ENCODE peak calls at places on chromosomes 12 and 14, in four cellular contexts. One of them, this sample, is unnamed.

GRCh38 chr12:65536876-65537661 is 258.6 kb downstream of the MSRB3 start:
- DNase-seq in mucosa of descending colon: no peak
- DNase-seq in HCT116: peak; percentile 100
- DNase-seq in neural progenitor cell: no peak
- DNase-seq in this sample: no peak

GRCh38 chr14:97010491-97011160 is 213.4 kb downstream of the VRK1 start:
- DNase-seq in mucosa of descending colon: no peak
- DNase-seq in HCT116: no peak
- DNase-seq in neural progenitor cell: no peak
- DNase-seq in this sample: no peak

GRCh38 chr14:64509036-64509435 is 4.5 kb downstream of the ZBTB1 start:
- DNase-seq in mucosa of descending colon: no peak
- DNase-seq in HCT116: no peak
- DNase-seq in neural progenitor cell: peak; percentile 23
- DNase-seq in this sample: no peak

GRCh38 chr14:36866867-36867266 is 205.2 kb downstream of the PAX9 start:
- DNase-seq in mucosa of descending colon: no peak
- DNase-seq in HCT116: no peak
- DNase-seq in neural progenitor cell: no peak
- DNase-seq in this sample: peak; percentile 3

GRCh38 chr14:65927871-65928270 is 515.3 kb downstream of the FUT8 start:
- DNase-seq in mucosa of descending colon: peak; percentile 71
- DNase-seq in HCT116: no peak
- DNase-seq in neural progenitor cell: peak; percentile 34
- DNase-seq in this sample: no peak

GRCh38 chr14:65095633-65096205 is 6.6 kb downstream of the MAX start:
- DNase-seq in mucosa of descending colon: no peak
- DNase-seq in HCT116: no peak
- DNase-seq in neural progenitor cell: no peak
- DNase-seq in this sample: no peak

GRCh38 chr12:121005346-121005815 is 10.9 kb downstream of the C12orf43 start:
- DNase-seq in mucosa of descending colon: peak; percentile 60
- DNase-seq in HCT116: peak; percentile 46
- DNase-seq in neural progenitor cell: peak; percentile 77
- DNase-seq in this sample: peak; percentile 46

GRCh38 chr14:55921516-55921915 is 196.7 kb upstream of the PELI2 start:
- DNase-seq in mucosa of descending colon: no peak
- DNase-seq in HCT116: no peak
- DNase-seq in neural progenitor cell: no peak
- DNase-seq in this sample: no peak

GRCh38 chr12:132560831-132561783 is 49.3 kb downstream of the LRCOL1 start:
- DNase-seq in mucosa of descending colon: peak; percentile 81
- DNase-seq in HCT116: peak; percentile 75
- DNase-seq in neural progenitor cell: peak; percentile 90
- DNase-seq in this sample: peak; percentile 72

GRCh38 chr14:64562432-64562831 is 12.7 kb downstream of the PPP1R36 start:
- DNase-seq in mucosa of descending colon: no peak
- DNase-seq in HCT116: no peak
- DNase-seq in neural progenitor cell: no peak
- DNase-seq in this sample: no peak

GRCh38 chr12:75334384-75335030 is at the start of gene GLIPR1L1:
- DNase-seq in mucosa of descending colon: peak; percentile 62
- DNase-seq in HCT116: peak; percentile 92
- DNase-seq in neural progenitor cell: peak; percentile 95
- DNase-seq in this sample: peak; percentile 64

GRCh38 chr12:25482637-25483036 is 70.4 kb downstream of the LMNTD1 start:
- DNase-seq in mucosa of descending colon: no peak
- DNase-seq in HCT116: no peak
- DNase-seq in neural progenitor cell: no peak
- DNase-seq in this sample: no peak

GRCh38 chr12:50637870-50638481 is 125.9 kb upstream of the ATF1 start:
- DNase-seq in mucosa of descending colon: no peak
- DNase-seq in HCT116: no peak
- DNase-seq in neural progenitor cell: peak; percentile 66
- DNase-seq in this sample: peak; percentile 22

GRCh38 chr12:57224973-57225679 is 4.4 kb upstream of the SHMT2 start:
- DNase-seq in mucosa of descending colon: no peak
- DNase-seq in HCT116: no peak
- DNase-seq in neural progenitor cell: peak; percentile 81
- DNase-seq in this sample: peak; percentile 70

GRCh38 chr14:73368621-73369020 is 89.7 kb downstream of the NUMB start:
- DNase-seq in mucosa of descending colon: no peak
- DNase-seq in HCT116: no peak
- DNase-seq in neural progenitor cell: no peak
- DNase-seq in this sample: no peak

GRCh38 chr12:88413561-88414095 is 166.6 kb downstream of the KITLG start:
- DNase-seq in mucosa of descending colon: no peak
- DNase-seq in HCT116: no peak
- DNase-seq in neural progenitor cell: no peak
- DNase-seq in this sample: no peak

DNA sequence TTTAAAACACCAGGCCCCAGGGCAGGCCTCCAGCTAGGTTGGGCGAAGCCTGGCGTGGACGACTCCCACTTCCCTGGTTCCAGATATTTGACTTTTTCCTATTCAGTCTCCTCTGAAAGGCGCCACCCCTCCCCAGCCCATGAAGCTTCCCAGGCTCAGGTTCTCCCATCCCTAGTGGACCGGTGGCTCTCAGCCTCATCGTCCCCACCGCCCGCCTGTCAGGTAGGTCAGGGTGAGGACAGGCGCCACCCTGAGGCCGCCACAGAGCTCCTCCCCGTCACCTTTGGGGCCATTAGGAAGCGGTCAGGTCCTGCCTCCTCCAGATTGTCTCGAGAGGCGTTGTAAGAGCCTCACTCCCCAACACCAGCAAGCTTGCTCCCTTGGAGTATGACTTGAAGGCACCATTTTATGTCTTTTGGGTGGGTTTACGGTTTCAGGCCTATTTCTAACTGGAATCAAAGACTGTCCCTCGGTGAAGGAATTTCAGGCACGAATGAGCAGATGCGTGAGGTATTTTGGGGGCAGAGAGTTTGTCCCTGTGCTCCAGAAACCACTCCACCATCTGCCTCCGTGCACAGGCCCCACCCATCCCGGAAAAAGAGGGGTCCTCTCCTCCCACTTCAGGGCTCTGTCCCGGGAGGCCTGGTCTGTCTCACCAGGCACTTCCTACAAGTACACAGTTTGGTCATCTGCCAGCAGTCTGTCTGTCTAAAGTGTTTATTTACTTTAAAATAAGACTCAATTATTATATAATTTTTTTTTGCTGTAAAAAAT is 55.6 kb downstream of the TSPAN9 start:
- DNase-seq in mucosa of descending colon: no peak
- DNase-seq in HCT116: no peak
- DNase-seq in neural progenitor cell: no peak
- DNase-seq in this sample: no peak
- TF ChIP-seq CTCF in mucosa of descending colon: no peak
- TF ChIP-seq CTCF in HCT116: no peak
- TF ChIP-seq CTCF in neural progenitor cell: peak; percentile 13
- TF ChIP-seq CTCF in this sample: no peak

GRCh38 chr12:29517265-29517664 is 19.8 kb upstream of the OVCH1 start:
- DNase-seq in mucosa of descending colon: no peak
- DNase-seq in HCT116: no peak
- DNase-seq in neural progenitor cell: no peak
- DNase-seq in this sample: no peak

GRCh38 chr12:29521951-29522350 is 24.5 kb upstream of the OVCH1 start:
- DNase-seq in mucosa of descending colon: no peak
- DNase-seq in HCT116: no peak
- DNase-seq in neural progenitor cell: no peak
- DNase-seq in this sample: no peak

GRCh38 chr12:29519585-29520182 is 22.2 kb upstream of the OVCH1 start:
- DNase-seq in mucosa of descending colon: no peak
- DNase-seq in HCT116: peak; percentile 29
- DNase-seq in neural progenitor cell: peak; percentile 44
- DNase-seq in this sample: no peak

GRCh38 chr12:29518407-29518806 is 20.9 kb upstream of the OVCH1 start:
- DNase-seq in mucosa of descending colon: no peak
- DNase-seq in HCT116: no peak
- DNase-seq in neural progenitor cell: no peak
- DNase-seq in this sample: no peak

GRCh38 chr12:29516431-29516875 is 19.0 kb upstream of the OVCH1 start:
- DNase-seq in mucosa of descending colon: no peak
- DNase-seq in HCT116: no peak
- DNase-seq in neural progenitor cell: no peak
- DNase-seq in this sample: no peak
- H3K36me3 ChIP-seq in mucosa of descending colon: no peaks in the 10 kb centered on the region
- H3K36me3 ChIP-seq in HCT116: no peaks in the 10 kb centered on the region
- H3K36me3 ChIP-seq in neural progenitor cell: peaks cover 4% of the 10 kb centered on the region
- H3K36me3 ChIP-seq in this sample: no peaks in the 10 kb centered on the region

DNA sequence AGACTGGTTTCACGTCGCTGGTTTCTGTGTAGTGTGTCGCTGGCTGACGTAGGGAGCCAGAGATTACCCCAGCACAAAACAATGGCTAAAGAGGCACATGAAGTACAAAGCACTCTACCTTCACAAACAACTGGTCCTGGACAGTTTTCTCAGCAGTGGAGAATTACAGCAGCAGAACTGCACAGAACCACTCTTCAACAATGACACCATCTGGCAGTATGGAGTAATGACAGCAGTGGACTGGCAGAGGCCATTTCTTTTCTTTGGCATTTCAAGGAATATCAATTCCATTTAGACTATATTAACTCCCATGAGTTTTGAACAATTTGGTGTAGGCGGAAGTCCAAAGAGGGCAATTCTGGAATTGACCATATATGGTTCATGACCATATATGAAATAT is 1074.1 kb downstream of the AACS start:
- DNase-seq in mucosa of descending colon: no peak
- DNase-seq in HCT116: no peak
- DNase-seq in neural progenitor cell: no peak
- DNase-seq in this sample: no peak
- TF ChIP-seq CTCF in mucosa of descending colon: no peak
- TF ChIP-seq CTCF in HCT116: no peak
- TF ChIP-seq CTCF in neural progenitor cell: peak; percentile 24
- TF ChIP-seq CTCF in this sample: no peak

DNA sequence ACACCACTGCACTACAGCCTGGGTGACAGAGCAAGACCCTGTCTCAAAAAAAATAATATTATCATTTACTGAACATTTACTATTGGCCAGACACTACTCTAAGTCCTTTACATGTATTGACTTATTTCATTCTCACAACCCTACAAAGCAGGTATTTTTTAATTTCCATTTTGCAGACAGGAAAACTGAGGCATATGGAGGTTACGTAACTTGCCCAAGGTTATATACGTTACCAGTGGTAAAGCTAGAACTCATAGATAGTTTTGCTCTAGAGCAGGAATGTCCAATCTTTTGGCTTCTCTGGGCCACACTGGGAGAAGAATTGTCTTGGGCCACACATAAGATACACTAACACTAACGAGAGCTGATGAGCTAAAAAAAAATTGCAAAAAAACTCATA is 5.7 kb downstream of the L3HYPDH start:
- DNase-seq in mucosa of descending colon: no peak
- DNase-seq in HCT116: no peak
- DNase-seq in neural progenitor cell: no peak
- DNase-seq in this sample: no peak
- H3K36me3 ChIP-seq in mucosa of descending colon: no peaks in the 10 kb centered on the region
- H3K36me3 ChIP-seq in HCT116: peaks cover 18% of the 10 kb centered on the region
- H3K36me3 ChIP-seq in neural progenitor cell: no peaks in the 10 kb centered on the region
- H3K36me3 ChIP-seq in this sample: peaks cover 4% of the 10 kb centered on the region

GRCh38 chr12:98373982-98374381 is 141.4 kb upstream of the TMPO start:
- DNase-seq in mucosa of descending colon: no peak
- DNase-seq in HCT116: no peak
- DNase-seq in neural progenitor cell: peak; percentile 21
- DNase-seq in this sample: no peak
- TF ChIP-seq CTCF in mucosa of descending colon: no peak
- TF ChIP-seq CTCF in HCT116: no peak
- TF ChIP-seq CTCF in neural progenitor cell: peak; percentile 29
- TF ChIP-seq CTCF in this sample: peak; percentile 25

This sample was measured in GM06990.